ENCODE peak calls at places on chromosomes 16 and 17, in six cellular contexts. U is Peyer's patch; M is activated T-helper 1 cell treated with anti-CD3 and anti-CD28 coated beads, Interleukin-12 subunit alpha, Interleukin-12 subunit beta, Interleukin-2, Interleukin-4 antibody, amounts not matched to agents 30 ng/mL and 10 ng/mL and 1 ng/mL, durations not matched to agents 14 hours and 24 hours and 36 hours; F is left ventricle myocardium inferior; P is NCI-H460; Y is stimulated activated CD4-positive, alpha-beta T cell treated with anti-CD3 and anti-CD28 coated beads, Interleukin-15, amount 100 ng/mL, for 48 hours. I is an unnamed sample.
A peak's percentile ranks its signal among the peaks of the same experiment; 100 is the strongest.

GRCh38 chr17:60695960-60696359 is 18.3 kb downstream of the BCAS3 start:
- DNase-seq in M (no peak), F (no peak), P (no peak), U (no peak), Y (no peak), I (no peak)

GRCh38 chr17:74466785-74467158 is 338 bp downstream of the CD300A start:
- DNase-seq in M (no peak), F (no peak), Y (no peak), P (no peak), U (no peak), I (no peak)

GRCh38 chr17:76048025-76048605 is 21.0 kb upstream of the EVPL start:
- DNase-seq in F (no peak), P (no peak), Y (no peak), M (no peak), U (no peak), I (no peak)

GRCh38 chr17:58402047-58402446 is 15.3 kb downstream of the RNF43 start:
- DNase-seq in Y (no peak), M (no peak), P (no peak), F (no peak), U (no peak), I (no peak)

GRCh38 chr17:68085751-68086445 is 50.4 kb downstream of the KPNA2 start:
- DNase-seq in M (no peak), F (no peak), P (no peak), Y (no peak), U (peak; percentile 50), I (no peak)

GRCh38 chr17:4440690-4441686 is 7.2 kb downstream of the SPNS3 start:
- DNase-seq in Y (no peak), M (no peak), P (no peak), U (no peak), F (no peak), I (no peak)

GRCh38 chr17:18889658-18890057 is 31.7 kb downstream of the PRPSAP2 start:
- DNase-seq in P (no peak), F (no peak), M (no peak), U (no peak), Y (no peak), I (no peak)

GRCh38 chr17:76537578-76538280 is at the start of gene CYGB:
- DNase-seq in P (no peak), F (peak; percentile 74), U (no peak), M (no peak), Y (no peak), I (peak; percentile 90)

GRCh38 chr17:63700528-63701441 is 860 bp upstream of the LIMD2 start:
- DNase-seq in F (peak; percentile 69), Y (no peak), P (no peak), U (peak; percentile 66), M (peak; percentile 49), I (peak; percentile 93)

GRCh38 chr16:70522216-70523000 is 946 bp downstream of the COG4 start:
- DNase-seq in Y (no peak), P (no peak), M (no peak), F (no peak), U (no peak), I (peak; percentile 30)

GRCh38 chr17:6554871-6555330 is 1.5 kb downstream of the PITPNM3 start:
- DNase-seq in F (no peak), U (no peak), M (no peak), Y (no peak), P (no peak), I (no peak)

GRCh38 chr16:24318670-24319069 is 62.5 kb downstream of the CACNG3 start:
- DNase-seq in M (no peak), Y (no peak), P (no peak), U (no peak), F (no peak), I (no peak)

GRCh38 chr16:85929259-85929704 is 30.3 kb downstream of the IRF8 start:
- DNase-seq in M (no peak), P (no peak), U (no peak), F (no peak), Y (no peak), I (no peak)

GRCh38 chr16:13873835-13874438 is 46.0 kb upstream of the ERCC4 start:
- DNase-seq in F (no peak), M (no peak), P (peak; percentile 4), Y (no peak), U (no peak), I (no peak)

GRCh38 chr17:34886831-34887230 is 74.4 kb downstream of the CCT6B start:
- DNase-seq in M (no peak), P (no peak), Y (no peak), F (no peak), U (no peak), I (no peak)

GRCh38 chr17:2406903-2407790 is 6.3 kb upstream of the MNT start:
- DNase-seq in U (no peak), Y (no peak), F (peak; percentile 58), P (peak; percentile 73), M (no peak), I (peak; percentile 83)

GRCh38 chr17:71709974-71710373 is 410.8 kb upstream of the SOX9 start:
- DNase-seq in Y (no peak), M (no peak), F (no peak), U (no peak), P (no peak), I (no peak)

GRCh38 chr17:76506408-76507328 is 5.4 kb upstream of the RHBDF2 start:
- DNase-seq in P (peak; percentile 76), F (peak; percentile 80), M (peak; percentile 85), Y (peak; percentile 72), U (peak; percentile 88), I (peak; percentile 91)

GRCh38 chr16:17511340-17511739 is 40.6 kb upstream of the XYLT1 start:
- DNase-seq in P (no peak), U (no peak), M (no peak), F (no peak), Y (no peak), I (no peak)

GRCh38 chr17:64781394-64781793 is 119.3 kb upstream of the SMURF2 start:
- DNase-seq in M (peak; percentile 61), F (peak; percentile 69), Y (no peak), U (peak; percentile 61), P (no peak), I (peak; percentile 86)

GRCh38 chr17:13350466-13350865 is 251.3 kb downstream of the HS3ST3A1 start:
- DNase-seq in Y (no peak), F (no peak), M (no peak), P (no peak), U (no peak), I (no peak)

GRCh38 chr17:49437696-49438438 is 23.2 kb upstream of the PHB1 start:
- DNase-seq in M (no peak), U (no peak), P (no peak), F (no peak), Y (no peak), I (no peak)

GRCh38 chr17:10999484-10999883 is 161.6 kb upstream of the PIRT start:
- DNase-seq in M (no peak), P (no peak), U (no peak), Y (no peak), F (no peak), I (no peak)

GRCh38 chr17:58666858-58667267 is 25.0 kb downstream of the TEX14 start:
- DNase-seq in P (no peak), U (peak; percentile 57), F (peak; percentile 66), M (peak; percentile 8), Y (no peak), I (peak; percentile 77)

GRCh38 chr16:27485126-27485525 is 64.6 kb downstream of the GTF3C1 start:
- DNase-seq in M (no peak), P (no peak), U (no peak), F (no peak), Y (no peak), I (no peak)

GRCh38 chr16:67653131-67654068 is 6.7 kb downstream of the ACD start:
- DNase-seq in Y (no peak), P (no peak), M (no peak), F (no peak), U (no peak), I (no peak)

GRCh38 chr16:50235581-50235980 is 30.8 kb upstream of the ADCY7 start:
- DNase-seq in Y (no peak), U (no peak), M (no peak), F (no peak), P (no peak), I (no peak)

GRCh38 chr17:41965694-41966375 is 760 bp upstream of the CNP start:
- DNase-seq in U (peak; percentile 77), Y (peak; percentile 52), F (peak; percentile 45), M (peak; percentile 54), P (no peak), I (peak; percentile 51)

GRCh38 chr17:79988163-79988971 is 47.3 kb downstream of the TBC1D16 start:
- DNase-seq in M (no peak), Y (no peak), F (no peak), U (no peak), P (peak; percentile 48), I (peak; percentile 74)

GRCh38 chr16:67562526-67562917 is at the start of gene CTCF:
- DNase-seq in Y (peak; percentile 68), F (peak; percentile 84), U (peak; percentile 84), M (no peak), P (peak; percentile 85), I (peak; percentile 94)

GRCh38 chr17:78176548-78177025 is 8.2 kb downstream of the SYNGR2 start:
- DNase-seq in F (peak; percentile 73), M (peak; percentile 70), P (peak; percentile 56), U (peak; percentile 83), Y (peak; percentile 52), I (peak; percentile 70)

GRCh38 chr17:30939059-30939689 is 17.4 kb downstream of the ADAP2 start:
- DNase-seq in Y (no peak), P (no peak), M (no peak), U (no peak), F (no peak), I (no peak)

GRCh38 chr17:59311051-59311468 is 20.4 kb upstream of the YPEL2 start:
- DNase-seq in U (peak; percentile 35), F (no peak), P (peak; percentile 74), M (peak; percentile 40), Y (no peak), I (no peak)

I was measured in right cardiac atrium.